ENCODE peak calls at places on chromosomes 5 and 9, in six cellular contexts. W is psoas muscle, A is colonic mucosa, Q is ascending aorta, I is lung, K is left lung. N is an unnamed sample.

GRCh38 chr5:151770383-151771258 is 1.1 kb upstream of the G3BP1 start:
- DNase-seq in Q (no peak), A (peak; percentile 67), W (peak; percentile 83), I (peak; percentile 77), K (peak; percentile 91), N (peak; percentile 75)

GRCh38 chr5:154437281-154437965 is 8.4 kb upstream of the SAP30L start:
- DNase-seq in I (no peak), Q (no peak), A (no peak), K (no peak), W (no peak), N (no peak)

GRCh38 chr9:72579880-72580570 is 58.6 kb downstream of the TMC1 start:
- DNase-seq in Q (no peak), I (no peak), A (no peak), K (no peak), W (no peak), N (no peak)

GRCh38 chr5:132055808-132056609 is 4.4 kb upstream of the IL3 start:
- DNase-seq in K (peak; percentile 51), W (no peak), I (peak; percentile 27), A (peak; percentile 24), Q (no peak), N (peak; percentile 19)

GRCh38 chr9:35538361-35539234 is 48.7 kb downstream of the RUSC2 start:
- DNase-seq in I (no peak), A (peak; percentile 40), W (peak; percentile 74), Q (peak; percentile 50), K (peak; percentile 87), N (peak; percentile 85)

GRCh38 chr9:72478993-72479392 is 42.4 kb upstream of the TMC1 start:
- DNase-seq in Q (no peak), K (no peak), W (no peak), A (no peak), I (no peak), N (no peak)

GRCh38 chr5:83026507-83026906 is 50.7 kb downstream of the TMEM167A start:
- DNase-seq in W (no peak), A (no peak), I (no peak), K (no peak), Q (no peak), N (no peak)

GRCh38 chr5:121634946-121635345 is 216.7 kb upstream of the FTMT start:
- DNase-seq in Q (no peak), A (no peak), K (no peak), I (no peak), W (no peak), N (no peak)

GRCh38 chr9:110192531-110193326 is 15.2 kb downstream of the C9orf152 start:
- DNase-seq in I (no peak), K (no peak), Q (no peak), A (peak; percentile 35), W (no peak), N (no peak)

GRCh38 chr9:99491408-99492259 is 269.6 kb downstream of the SEC61B start:
- DNase-seq in A (no peak), Q (no peak), W (no peak), I (no peak), K (no peak), N (no peak)

GRCh38 chr5:162703914-162704313 is 636.3 kb downstream of the GABRG2 start:
- DNase-seq in Q (no peak), I (no peak), A (no peak), W (no peak), K (no peak), N (no peak)

GRCh38 chr9:129724456-129725190 is 28.2 kb downstream of the PTGES start:
- DNase-seq in A (no peak), K (no peak), I (no peak), W (peak; percentile 45), Q (no peak), N (no peak)

GRCh38 chr5:168486136-168486879 is at the start of gene RARS1:
- DNase-seq in A (peak; percentile 95), I (peak; percentile 94), K (peak; percentile 97), Q (peak; percentile 57), W (peak; percentile 94), N (peak; percentile 91)

GRCh38 chr5:114311943-114312342 is 49.9 kb upstream of the KCNN2 start:
- DNase-seq in W (no peak), I (no peak), Q (no peak), K (no peak), A (no peak), N (no peak)

GRCh38 chr9:114156311-114156657 is 947 bp downstream of the COL27A1 start:
- DNase-seq in Q (no peak), W (no peak), I (no peak), A (no peak), K (no peak), N (no peak)

GRCh38 chr9:136657975-136658848 is 4.5 kb upstream of the EGFL7 start:
- DNase-seq in K (no peak), Q (no peak), W (peak; percentile 14), I (no peak), A (no peak), N (no peak)

GRCh38 chr9:16704489-16705111 is 165.9 kb downstream of the BNC2 start:
- DNase-seq in Q (no peak), A (peak; percentile 23), W (peak; percentile 46), I (no peak), K (peak; percentile 71), N (no peak)

GRCh38 chr5:57191163-57191562 is 17.3 kb downstream of the GPBP1 start:
- DNase-seq in I (no peak), A (no peak), K (no peak), Q (no peak), W (no peak), N (no peak)

GRCh38 chr5:14166437-14166836 is 23.3 kb downstream of the TRIO start:
- DNase-seq in Q (no peak), I (no peak), A (no peak), K (no peak), W (no peak), N (no peak)

GRCh38 chr5:14161825-14162556 is 18.8 kb downstream of the TRIO start:
- DNase-seq in A (no peak), I (no peak), K (no peak), Q (no peak), W (no peak), N (no peak)

GRCh38 chr5:14165375-14166091 is 22.4 kb downstream of the TRIO start:
- DNase-seq in A (no peak), I (no peak), W (no peak), K (no peak), Q (no peak), N (no peak)

GRCh38 chr5:14164764-14165163 is 21.6 kb downstream of the TRIO start:
- DNase-seq in W (no peak), K (no peak), A (no peak), Q (no peak), I (no peak), N (no peak)

DNA sequence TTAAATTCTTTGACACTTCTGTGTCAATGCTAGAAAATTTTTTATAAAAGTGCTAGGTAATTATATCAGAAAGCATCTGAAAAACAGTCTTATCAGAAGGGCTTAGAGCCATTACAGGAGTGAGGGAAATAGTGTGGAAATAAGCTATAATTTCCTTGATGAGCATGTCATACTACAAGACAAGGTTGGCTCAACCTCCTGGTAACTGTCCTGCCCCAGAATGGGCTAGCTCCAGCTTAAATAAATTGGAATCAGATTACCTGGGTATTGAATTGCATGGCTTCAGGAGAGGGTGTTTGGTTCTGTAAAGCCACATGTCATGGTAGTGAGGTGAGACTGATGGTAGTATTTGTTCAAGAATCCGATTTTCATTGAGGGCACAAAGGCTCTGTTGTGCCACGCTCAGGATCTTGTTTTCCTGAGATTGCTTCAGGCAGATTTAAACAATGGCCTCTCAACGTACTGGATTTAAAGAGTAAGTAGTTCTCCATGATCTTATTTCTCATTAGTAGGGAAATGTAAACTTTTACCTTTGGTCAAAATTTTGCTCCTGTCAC is 21.1 kb downstream of the TRIO start:
- DNase-seq in K (no peak), I (no peak), W (no peak), A (no peak), Q (no peak), N (no peak)
- H3K27ac ChIP-seq in K (no peak overlapping the region), I (no peak overlapping the region), W (no peak overlapping the region), A (no peak overlapping the region), Q (no peak overlapping the region), N (no peak overlapping the region)

DNA sequence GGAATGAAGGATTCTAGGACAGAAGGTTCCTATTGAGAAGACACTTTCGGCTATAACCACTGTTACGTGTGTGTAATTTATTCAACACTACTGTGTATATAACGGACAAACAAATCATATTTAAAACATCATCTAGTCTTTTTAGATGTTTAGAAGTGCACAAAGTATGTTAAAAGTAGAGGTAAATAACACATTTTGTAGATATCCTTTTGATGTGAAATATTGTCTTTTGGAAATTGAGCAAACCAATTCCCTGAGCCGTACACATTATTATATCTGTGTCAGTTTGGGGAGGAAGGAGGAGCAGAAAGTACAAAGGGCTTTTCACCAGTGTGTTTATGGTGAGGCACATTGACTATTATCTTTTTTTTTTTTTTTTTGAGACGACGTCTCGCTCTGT is 39.1 kb upstream of the ANKRD18A start:
- DNase-seq in A (no peak), I (no peak), Q (no peak), K (no peak), W (no peak), N (no peak)
- H3K4me3 ChIP-seq in A (no peak overlapping the region), I (no peak overlapping the region), Q (no peak overlapping the region), K (no peak overlapping the region), W (no peak overlapping the region), N (no peak overlapping the region)

DNA sequence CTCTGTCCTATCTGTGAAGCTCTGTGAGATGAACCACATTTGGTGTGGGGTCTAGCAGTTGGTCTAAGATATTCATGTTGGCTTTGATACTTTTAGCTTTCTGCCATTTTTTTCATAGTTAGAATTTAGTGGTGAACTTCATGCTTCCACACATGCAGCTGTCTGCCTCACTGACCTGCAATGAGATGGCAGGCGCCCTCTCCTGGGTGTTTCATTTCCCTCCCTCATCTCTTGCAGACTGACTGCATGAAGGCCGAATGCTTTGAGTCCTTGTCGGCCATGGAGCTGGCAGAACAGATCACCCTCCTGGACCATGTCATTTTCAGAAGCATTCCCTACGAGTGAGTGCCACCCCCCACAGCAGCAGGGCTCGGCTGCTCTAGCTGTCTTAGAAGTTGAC is 26.1 kb upstream of the CKMT2 start:
- DNase-seq in K (no peak), W (no peak), Q (no peak), I (no peak), A (no peak), N (no peak)
- TF ChIP-seq CTCF in K (no peak), W (no peak), Q (no peak), I (no peak), A (no peak), N (no peak)

GRCh38 chr9:123129411-123129810 is 95.9 kb downstream of the GPR21 start:
- DNase-seq in Q (no peak), I (no peak), K (no peak), A (no peak), W (no peak), N (no peak)

GRCh38 chr9:123131258-123131657 is 97.8 kb downstream of the GPR21 start:
- DNase-seq in A (no peak), W (no peak), I (no peak), Q (no peak), K (no peak), N (no peak)

GRCh38 chr9:123132696-123133095 is 99.2 kb downstream of the GPR21 start:
- DNase-seq in Q (no peak), A (no peak), W (no peak), I (no peak), K (no peak), N (no peak)

GRCh38 chr9:123128591-123128990 is 95.1 kb downstream of the GPR21 start:
- DNase-seq in K (no peak), A (no peak), I (no peak), Q (no peak), W (no peak), N (no peak)

DNA sequence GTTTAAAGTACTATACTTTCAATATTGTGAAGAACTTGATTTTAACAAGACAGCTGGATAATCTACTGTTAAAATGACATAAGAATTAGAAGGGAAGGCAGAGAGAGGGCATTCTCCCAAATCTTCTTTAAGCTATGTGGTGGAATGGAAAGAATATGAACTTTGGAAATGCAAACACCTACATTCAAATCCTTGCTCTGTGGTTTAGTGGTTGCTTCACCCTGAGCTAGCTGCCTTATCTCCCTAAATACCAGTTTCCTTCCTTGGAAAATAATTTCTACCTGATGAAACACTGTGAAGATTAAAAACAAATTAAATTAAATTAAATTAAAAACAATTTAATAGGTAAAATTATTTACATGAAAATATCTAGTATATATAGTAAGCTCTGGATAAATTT is 98.5 kb downstream of the GPR21 start:
- DNase-seq in A (no peak), Q (no peak), K (no peak), I (no peak), W (no peak), N (no peak)
- H3K27ac ChIP-seq in A (no peak overlapping the region), Q (no peak overlapping the region), K (no peak overlapping the region), I (no peak overlapping the region), W (no peak overlapping the region), N (no peak overlapping the region)

N was measured in dorsolateral prefrontal cortex.